ENCODE peak calls at places on chromosomes 4 and X, in ten cellular contexts. Q is K562, M is HepG2, F is SK-N-SH, V is transverse colon, U is GM12878, C is upper lobe of left lung, T is stomach, H is sigmoid colon, A is H1. N is an unnamed sample.

GRCh38 chr4:6200011-6200921 is at the start of gene JAKMIP1:
- DNase-seq in Q (peak), M (peak), F (peak), V (peak), U (no peak), C (peak), T (peak), H (peak), A (no peak), N (no peak)

GRCh38 chr4:52950226-52950625 is 88.1 kb downstream of the RASL11B start:
- DNase-seq in Q (no peak), M (no peak), F (no peak), V (no peak), U (no peak), C (no peak), T (no peak), H (no peak), A (peak), N (no peak)

GRCh38 chrX:100677616-100678181 is 33.7 kb downstream of the SRPX2 start:
- DNase-seq in Q (no peak), M (no peak), F (no peak), V (no peak), U (no peak), C (no peak), T (no peak), H (no peak), A (no peak), N (no peak)

GRCh38 chr4:3304831-3305609 is 12.2 kb downstream of the RGS12 start:
- DNase-seq in Q (no peak), M (no peak), F (peak), V (no peak), U (no peak), C (no peak), T (no peak), H (peak), A (no peak), N (peak)

GRCh38 chr4:127648061-127648460 is 15.3 kb downstream of the INTU start:
- DNase-seq in Q (no peak), M (no peak), F (no peak), V (no peak), U (no peak), C (no peak), T (no peak), H (no peak), A (no peak), N (no peak)

GRCh38 chr4:156419080-156419638 is 465.5 kb upstream of the CTSO start:
- DNase-seq in Q (no peak), M (no peak), F (no peak), V (no peak), U (no peak), C (no peak), T (no peak), H (no peak), A (no peak), N (no peak)

GRCh38 chr4:6263541-6264540 is 5.8 kb upstream of the WFS1 start:
- DNase-seq in Q (no peak), M (peak), F (peak), V (peak), U (no peak), C (peak), T (peak), H (no peak), A (no peak), N (no peak)

GRCh38 chrX:115419094-115419493 is 129.6 kb downstream of the LUZP4 start:
- DNase-seq in Q (no peak), M (no peak), F (no peak), V (no peak), U (no peak), C (no peak), T (no peak), H (no peak), A (no peak), N (no peak)

GRCh38 chr4:158450741-158451140 is 70.9 kb upstream of the RXFP1 start:
- DNase-seq in Q (no peak), M (no peak), F (no peak), V (no peak), U (no peak), C (no peak), T (no peak), H (no peak), A (no peak), N (no peak)

GRCh38 chrX:43940811-43941210 is 32.4 kb downstream of the NDP start:
- DNase-seq in Q (no peak), M (no peak), F (no peak), V (no peak), U (no peak), C (no peak), T (no peak), H (no peak), A (no peak), N (no peak)

GRCh38 chr4:35175894-35176293 is 1068.4 kb downstream of the ARAP2 start:
- DNase-seq in Q (no peak), M (no peak), F (no peak), V (no peak), U (no peak), C (no peak), T (no peak), H (no peak), A (no peak), N (no peak)

GRCh38 chr4:112852586-112852985 is 196.9 kb upstream of the ANK2 start:
- DNase-seq in Q (no peak), M (no peak), F (no peak), V (no peak), U (no peak), C (no peak), T (no peak), H (no peak), A (no peak), N (no peak)

GRCh38 chr4:42655921-42656735 is 777 bp downstream of the ATP8A1 start:
- DNase-seq in Q (no peak), M (peak), F (peak), V (peak), U (no peak), C (peak), T (peak), H (peak), A (no peak), N (peak)

GRCh38 chr4:138186264-138186663 is 55.9 kb downstream of the SLC7A11 start:
- DNase-seq in Q (no peak), M (no peak), F (no peak), V (no peak), U (no peak), C (no peak), T (no peak), H (no peak), A (no peak), N (no peak)

GRCh38 chr4:20805716-20806115 is 105.5 kb downstream of the PACRGL start:
- DNase-seq in Q (no peak), M (no peak), F (no peak), V (no peak), U (no peak), C (no peak), T (no peak), H (no peak), A (no peak), N (no peak)

GRCh38 chr4:106266201-106266600 is 49.8 kb downstream of the TBCK start:
- DNase-seq in Q (peak), M (peak), F (peak), V (no peak), U (peak), C (no peak), T (no peak), H (no peak), A (no peak), N (no peak)

GRCh38 chr4:15955670-15956069 is 7.3 kb downstream of the FGFBP2 start:
- DNase-seq in Q (no peak), M (no peak), F (no peak), V (no peak), U (no peak), C (no peak), T (no peak), H (no peak), A (no peak), N (no peak)

GRCh38 chr4:152363086-152363485 is 172.8 kb downstream of the FBXW7 start:
- DNase-seq in Q (no peak), M (no peak), F (no peak), V (no peak), U (no peak), C (no peak), T (no peak), H (no peak), A (no peak), N (no peak)

GRCh38 chr4:98851806-98852205 is 77.1 kb downstream of the EIF4E start:
- DNase-seq in Q (no peak), M (no peak), F (no peak), V (no peak), U (no peak), C (no peak), T (no peak), H (no peak), A (no peak), N (no peak)

DNA sequence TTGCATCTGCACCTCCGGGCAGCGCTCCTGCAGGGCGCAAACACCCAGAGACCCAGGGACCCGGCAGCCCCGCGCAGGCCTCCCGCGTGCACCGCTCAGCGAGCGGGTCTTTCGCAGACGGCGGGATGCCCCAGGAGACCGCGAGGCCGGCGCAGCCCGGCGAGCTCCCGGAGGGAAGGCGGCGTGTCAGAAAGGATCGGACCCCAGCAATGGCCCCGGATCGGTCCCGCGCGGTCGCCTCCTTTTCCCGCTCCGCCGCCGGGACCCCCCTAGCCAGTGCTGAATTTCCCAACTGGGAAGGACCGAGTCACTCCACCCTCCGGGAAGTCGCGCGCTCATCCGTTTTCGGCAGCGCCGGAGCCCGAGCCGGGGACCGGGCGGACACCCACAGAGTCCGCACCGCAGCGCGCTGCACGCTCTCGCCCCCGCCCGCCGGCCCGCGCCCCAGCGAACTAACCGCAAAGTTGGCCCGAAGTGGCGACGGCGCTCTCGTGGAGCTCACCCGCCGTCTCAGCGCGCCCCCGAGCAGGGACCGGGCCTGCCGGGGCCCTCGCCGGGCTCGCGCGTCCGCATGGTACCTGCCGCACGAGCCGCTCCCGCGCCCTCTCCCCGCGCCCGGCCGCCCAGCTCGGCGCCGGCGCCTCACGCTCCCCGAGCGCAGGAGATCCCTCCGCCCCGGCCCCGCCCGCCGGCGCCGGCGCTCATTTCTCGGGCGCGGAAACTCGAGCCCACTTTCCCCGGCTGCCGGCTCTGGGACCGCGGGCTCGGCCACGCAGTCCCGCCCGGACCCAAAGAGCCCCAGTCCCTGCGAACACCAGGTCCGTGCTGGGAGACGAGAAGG is at the start of gene FAT1:
- DNase-seq in Q (peak), M (peak), F (peak), V (peak), U (no peak), C (peak), T (peak), H (peak), A (no peak), N (peak)
- TF ChIP-seq POLR2AphosphoS5 in Q (peak), M (peak), F (peak), V (peak), U (no peak), C (peak), T (peak), H (peak), A (peak), N (no peak)

GRCh38 chr4:39814403-39815185 is 116.7 kb downstream of the UBE2K start:
- DNase-seq in Q (no peak), M (peak), F (peak), V (no peak), U (no peak), C (no peak), T (no peak), H (no peak), A (no peak), N (peak)
- TF ChIP-seq EP300 in Q (no peak), M (no peak), F (no peak), V (no peak), U (no peak), C (no peak), T (no peak), H (no peak), A (no peak), N (no peak)

DNA sequence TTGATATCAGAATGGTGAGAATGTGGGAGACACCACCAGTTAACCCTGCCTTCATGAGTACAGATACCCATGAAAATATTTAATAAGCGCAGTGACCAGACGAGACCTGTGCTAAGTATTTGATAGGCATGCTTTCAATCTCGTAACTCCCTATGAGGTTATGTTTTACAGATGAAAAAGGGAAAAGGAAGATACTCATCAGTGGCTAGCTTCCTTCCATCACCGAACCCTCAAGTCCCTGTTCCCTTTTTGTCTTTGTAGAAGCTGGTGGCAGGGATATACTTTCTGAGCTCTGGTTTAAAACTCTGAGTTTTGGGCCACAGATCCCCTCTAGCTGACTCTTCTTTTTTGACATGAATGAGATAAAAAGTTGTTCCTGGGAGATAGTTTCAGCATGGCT is 26.3 kb downstream of the AFF1 start:
- DNase-seq in Q (no peak), M (no peak), F (no peak), V (no peak), U (no peak), C (no peak), T (no peak), H (no peak), A (no peak), N (no peak)
- H3K27ac ChIP-seq in Q (peak), M (peak), F (no peak), V (peak), U (peak), C (peak), T (no peak), H (peak), A (peak), N (no peak)

GRCh38 chr4:153792007-153792892 is 3.4 kb upstream of the SFRP2 start:
- DNase-seq in Q (peak), M (no peak), F (peak), V (peak), U (no peak), C (peak), T (no peak), H (peak), A (peak), N (peak)
- TF ChIP-seq POLR2AphosphoS5 in Q (no peak), M (no peak), F (no peak), V (no peak), U (no peak), C (no peak), T (no peak), H (no peak), A (peak), N (no peak)

GRCh38 chrX:46811101-46811500 is 25.7 kb upstream of the RP2 start:
- DNase-seq in Q (no peak), M (no peak), F (no peak), V (no peak), U (no peak), C (no peak), T (no peak), H (no peak), A (no peak), N (no peak)

GRCh38 chrX:46814966-46815365 is 21.9 kb upstream of the RP2 start:
- DNase-seq in Q (no peak), M (no peak), F (no peak), V (no peak), U (no peak), C (no peak), T (no peak), H (no peak), A (no peak), N (no peak)

DNA sequence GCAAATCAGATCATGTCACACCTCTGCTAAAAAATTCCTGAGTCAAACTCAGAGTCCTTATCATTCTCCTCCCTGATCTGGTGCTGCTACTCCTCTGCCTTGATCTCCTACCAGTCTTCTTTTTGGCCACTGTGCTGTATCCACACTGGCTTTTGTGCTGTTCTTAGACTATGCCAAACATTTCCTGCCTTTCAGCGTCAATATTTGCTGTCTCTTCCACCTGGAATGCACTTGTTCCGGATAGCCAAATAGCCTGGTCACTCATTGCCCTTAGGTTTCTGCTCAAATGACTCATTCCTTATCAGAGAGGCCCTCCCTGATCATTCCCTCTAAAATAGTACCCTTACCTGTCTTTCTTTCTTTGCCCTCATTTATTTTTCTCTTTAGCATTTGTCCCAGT is 24.4 kb upstream of the RP2 start:
- DNase-seq in Q (no peak), M (peak), F (no peak), V (no peak), U (no peak), C (no peak), T (no peak), H (no peak), A (no peak), N (no peak)
- TF ChIP-seq EP300 in Q (no peak), M (peak), F (no peak), V (no peak), U (no peak), C (no peak), T (no peak), H (no peak), A (no peak), N (no peak)

GRCh38 chr4:24850669-24851068 is 55.3 kb downstream of the SOD3 start:
- DNase-seq in Q (no peak), M (no peak), F (peak), V (peak), U (no peak), C (no peak), T (no peak), H (peak), A (no peak), N (no peak)
- H3K27ac ChIP-seq in Q (no peak), M (no peak), F (peak), V (peak), U (no peak), C (no peak), T (no peak), H (peak), A (no peak), N (no peak)

DNA sequence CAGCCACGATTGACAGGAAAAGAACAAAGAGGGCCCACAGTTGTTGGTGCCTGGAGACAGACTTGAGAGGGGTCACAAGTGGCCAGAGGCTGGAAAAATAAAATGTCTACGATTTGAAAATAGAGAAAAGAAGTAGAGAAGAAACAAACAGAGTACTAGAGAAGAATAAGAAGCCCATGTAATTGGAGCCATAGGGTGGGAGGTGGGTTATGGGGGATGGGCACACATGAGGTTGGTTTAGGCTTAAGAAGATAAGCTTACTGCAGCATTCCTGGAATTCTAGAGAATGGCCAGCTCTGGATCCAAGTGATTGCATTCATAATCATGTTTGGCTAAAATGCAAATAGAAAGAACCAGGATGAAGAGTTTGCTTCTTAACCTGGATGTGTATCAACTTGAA is 210.7 kb downstream of the MAML3 start:
- DNase-seq in Q (no peak), M (no peak), F (no peak), V (no peak), U (no peak), C (no peak), T (no peak), H (no peak), A (peak), N (no peak)
- TF ChIP-seq POLR2AphosphoS5 in Q (no peak), M (no peak), F (no peak), V (no peak), U (no peak), C (no peak), T (no peak), H (no peak), A (no peak), N (no peak)

GRCh38 chr4:94722270-94722669 is 35.5 kb upstream of the BMPR1B start:
- DNase-seq in Q (no peak), M (no peak), F (no peak), V (no peak), U (no peak), C (no peak), T (no peak), H (no peak), A (no peak), N (no peak)
- TF ChIP-seq EP300 in Q (no peak), M (no peak), F (no peak), V (no peak), U (no peak), C (no peak), T (no peak), H (no peak), A (no peak), N (no peak)

DNA sequence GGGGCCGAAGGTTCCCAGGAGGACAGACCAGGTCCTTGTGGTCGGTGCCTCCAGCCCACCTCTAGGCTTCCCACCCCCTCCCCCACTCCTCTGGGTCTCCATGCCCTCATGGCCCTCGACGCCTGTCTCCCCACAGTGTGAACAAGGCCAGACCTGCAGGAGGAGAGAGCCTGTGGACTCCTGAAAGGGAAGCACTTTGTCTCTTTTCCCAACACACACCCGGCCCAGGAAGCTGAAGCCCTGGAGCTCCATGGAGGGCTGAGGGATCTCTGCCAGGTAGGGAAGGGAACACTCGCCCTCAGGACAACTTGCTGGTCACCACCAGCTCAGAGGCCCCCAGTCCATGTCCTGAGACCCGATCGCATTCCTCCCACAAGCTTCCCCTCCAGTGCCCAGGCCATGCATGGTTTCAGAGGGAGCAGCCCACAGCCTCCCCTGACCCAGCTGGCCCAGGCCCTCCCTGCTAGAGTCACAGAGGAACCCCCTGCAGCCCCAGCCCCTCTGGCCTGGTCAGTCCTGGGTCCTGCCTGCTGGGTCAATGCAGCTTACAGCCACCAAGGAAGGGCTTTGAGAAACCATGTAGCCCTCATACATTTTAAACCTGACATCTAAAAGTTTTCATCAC is 60.8 kb downstream of the ABLIM2 start:
- DNase-seq in Q (no peak), M (no peak), F (no peak), V (no peak), U (no peak), C (no peak), T (no peak), H (no peak), A (no peak), N (no peak)
- H3K27ac ChIP-seq in Q (no peak), M (no peak), F (no peak), V (no peak), U (no peak), C (no peak), T (no peak), H (no peak), A (no peak), N (peak)